ENCODE peak calls at places on chromosome 14, in nine cellular contexts. C, K, Z, L, O, H, R, B and U are unnamed samples.

GRCh38 chr14:92552066-92552465 is 38.5 kb downstream of the RIN3 start:
- DNase-seq in C (no peak), K (no peak), Z (no peak), L (no peak), O (no peak), H (no peak), R (no peak), B (no peak), U (no peak)

GRCh38 chr14:97931273-97931672 is 1134.1 kb downstream of the VRK1 start:
- DNase-seq in C (no peak), K (no peak), Z (no peak), L (no peak), O (no peak), H (no peak), R (no peak), B (no peak), U (no peak)

GRCh38 chr14:90301580-90302181 is 30.1 kb downstream of the NRDE2 start:
- DNase-seq in C (peak), K (peak), Z (peak), L (peak), O (peak), H (peak), R (peak), B (no peak), U (peak)

GRCh38 chr14:92981726-92982125 is 58.8 kb downstream of the CHGA start:
- DNase-seq in C (no peak), K (no peak), Z (no peak), L (no peak), O (no peak), H (no peak), R (no peak), B (no peak), U (no peak)

GRCh38 chr14:90419200-90419599 is 22.4 kb downstream of the CALM1 start:
- DNase-seq in C (no peak), K (no peak), Z (peak), L (peak), O (peak), H (no peak), R (peak), B (peak), U (peak)

GRCh38 chr14:102218688-102219087 is 79.0 kb downstream of the WDR20 start:
- DNase-seq in C (no peak), K (no peak), Z (no peak), L (no peak), O (no peak), H (no peak), R (no peak), B (no peak), U (no peak)

GRCh38 chr14:91419044-91419397 is 1.4 kb upstream of the CCDC88C start:
- DNase-seq in C (no peak), K (no peak), Z (no peak), L (no peak), O (no peak), H (no peak), R (no peak), B (no peak), U (no peak)

GRCh38 chr14:32620724-32621123 is 291.6 kb downstream of the AKAP6 start:
- DNase-seq in C (no peak), K (no peak), Z (peak), L (peak), O (no peak), H (no peak), R (peak), B (no peak), U (no peak)

GRCh38 chr14:63542231-63542999 is 762 bp downstream of the PPP2R5E start:
- DNase-seq in C (peak), K (peak), Z (no peak), L (no peak), O (peak), H (no peak), R (peak), B (no peak), U (peak)

GRCh38 chr14:68363401-68363800 is 429.5 kb downstream of the ZFP36L1 start:
- DNase-seq in C (no peak), K (peak), Z (no peak), L (no peak), O (no peak), H (no peak), R (no peak), B (peak), U (no peak)

GRCh38 chr14:50343424-50343823 is 31.3 kb downstream of the DMAC2L start:
- DNase-seq in C (no peak), K (no peak), Z (no peak), L (no peak), O (no peak), H (no peak), R (peak), B (no peak), U (no peak)

GRCh38 chr14:74918380-74918779 is 4.7 kb downstream of the RPS6KL1 start:
- DNase-seq in C (no peak), K (no peak), Z (no peak), L (no peak), O (no peak), H (no peak), R (no peak), B (no peak), U (no peak)

GRCh38 chr14:29442720-29443119 is 484.9 kb downstream of the PRKD1 start:
- DNase-seq in C (no peak), K (no peak), Z (peak), L (peak), O (peak), H (no peak), R (peak), B (no peak), U (peak)

GRCh38 chr14:75452900-75453816 is 25.3 kb downstream of the JDP2 start:
- DNase-seq in C (no peak), K (peak), Z (peak), L (peak), O (peak), H (peak), R (peak), B (no peak), U (peak)

GRCh38 chr14:73714656-73715081 is 485 bp upstream of the PNMA1 start:
- DNase-seq in C (no peak), K (no peak), Z (peak), L (no peak), O (no peak), H (no peak), R (peak), B (no peak), U (no peak)

GRCh38 chr14:94780536-94781404 is 10.9 kb upstream of the GSC start:
- DNase-seq in C (no peak), K (peak), Z (no peak), L (no peak), O (no peak), H (no peak), R (no peak), B (no peak), U (no peak)

GRCh38 chr14:71246539-71246938 is 339.3 kb downstream of the PCNX1 start:
- DNase-seq in C (no peak), K (no peak), Z (no peak), L (no peak), O (no peak), H (no peak), R (no peak), B (no peak), U (no peak)

GRCh38 chr14:64727551-64728071 is 23.4 kb downstream of the PLEKHG3 start:
- DNase-seq in C (no peak), K (no peak), Z (no peak), L (no peak), O (no peak), H (no peak), R (no peak), B (no peak), U (no peak)

GRCh38 chr14:35576856-35577255 is 42.9 kb downstream of the INSM2 start:
- DNase-seq in C (no peak), K (no peak), Z (no peak), L (no peak), O (no peak), H (no peak), R (no peak), B (no peak), U (no peak)

GRCh38 chr14:94761999-94762377 is 7.9 kb downstream of the GSC start:
- DNase-seq in C (no peak), K (no peak), Z (no peak), L (no peak), O (no peak), H (no peak), R (no peak), B (no peak), U (peak)

GRCh38 chr14:77014004-77014604 is 14.4 kb downstream of the IRF2BPL start:
- DNase-seq in C (no peak), K (peak), Z (peak), L (peak), O (peak), H (peak), R (peak), B (no peak), U (no peak)

GRCh38 chr14:54689928-54690327 is 123.0 kb downstream of the SAMD4A start:
- DNase-seq in C (no peak), K (no peak), Z (no peak), L (no peak), O (no peak), H (no peak), R (no peak), B (no peak), U (no peak)

GRCh38 chr14:100664841-100665425 is 61.8 kb upstream of the DLK1 start:
- DNase-seq in C (no peak), K (no peak), Z (peak), L (peak), O (no peak), H (no peak), R (peak), B (no peak), U (no peak)

GRCh38 chr14:99603471-99603933 is 505 bp downstream of the CCDC85C start:
- DNase-seq in C (no peak), K (peak), Z (peak), L (peak), O (peak), H (no peak), R (peak), B (no peak), U (peak)
- H3K9ac ChIP-seq in C (no peak), K (no peak), Z (no peak), L (no peak), O (no peak), H (peak), R (no peak), B (peak), U (no peak)

DNA sequence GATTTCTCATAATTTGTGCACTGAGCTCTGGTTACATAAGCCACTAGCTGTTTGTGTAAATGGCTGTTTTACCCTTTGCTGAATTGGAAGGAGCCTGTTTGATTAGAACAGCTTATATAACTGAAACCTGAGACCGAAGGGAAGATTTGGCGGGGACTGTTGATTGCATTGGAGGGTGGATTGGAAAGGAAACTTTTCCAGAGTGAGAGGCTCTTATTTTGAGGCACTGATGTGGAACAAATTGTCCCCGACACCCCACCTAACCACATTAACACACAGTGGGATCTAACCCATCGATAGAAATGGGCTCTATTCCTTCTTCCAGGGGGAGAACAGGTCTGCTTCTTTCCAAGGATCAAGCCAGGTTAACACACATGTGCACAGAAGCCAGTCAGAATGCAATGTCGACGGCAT is 51.7 kb downstream of the TMEM30B start:
- DNase-seq in C (no peak), K (peak), Z (no peak), L (no peak), O (no peak), H (peak), R (no peak), B (no peak), U (no peak)
- H2AFZ ChIP-seq in C (no peak), K (no peak), Z (peak), L (no peak), O (no peak), H (no peak), R (no peak), B (no peak), U (no peak)

DNA sequence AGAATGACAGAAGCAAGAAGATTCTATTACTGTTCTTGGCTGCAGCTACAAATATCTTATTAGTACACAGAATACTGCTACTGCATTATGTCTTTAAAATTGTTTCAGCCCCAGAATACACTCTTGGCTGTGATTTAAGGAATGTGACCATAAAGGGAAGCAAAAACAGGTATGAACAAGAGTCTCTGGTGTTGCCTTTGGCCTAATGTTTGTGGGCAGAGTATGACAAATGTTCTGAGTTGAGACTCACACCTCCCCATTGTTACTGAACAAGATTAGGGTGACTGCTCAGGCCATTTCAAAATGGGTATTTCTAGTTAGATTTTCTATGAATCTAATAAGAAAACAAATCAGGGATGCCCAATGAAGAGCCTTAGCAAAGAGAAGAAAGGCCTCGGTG is 28.5 kb downstream of the TTC6 start:
- DNase-seq in C (no peak), K (no peak), Z (no peak), L (peak), O (no peak), H (no peak), R (peak), B (no peak), U (peak)
- H3K9ac ChIP-seq in C (no peak), K (no peak), Z (no peak), L (no peak), O (no peak), H (no peak), R (no peak), B (no peak), U (peak)

GRCh38 chr14:24398943-24399801 is at the start of gene NYNRIN:
- DNase-seq in C (no peak), K (peak), Z (peak), L (peak), O (peak), H (no peak), R (peak), B (no peak), U (no peak)

GRCh38 chr14:24397639-24398297 is 1.0 kb upstream of the NYNRIN start:
- DNase-seq in C (no peak), K (peak), Z (no peak), L (no peak), O (peak), H (no peak), R (no peak), B (no peak), U (no peak)

GRCh38 chr14:24398298-24398942 is 383 bp upstream of the NYNRIN start:
- DNase-seq in C (no peak), K (peak), Z (no peak), L (no peak), O (peak), H (no peak), R (no peak), B (no peak), U (no peak)

GRCh38 chr14:24394275-24394674 is 4.5 kb upstream of the NYNRIN start:
- DNase-seq in C (no peak), K (no peak), Z (no peak), L (no peak), O (no peak), H (no peak), R (no peak), B (peak), U (no peak)

DNA sequence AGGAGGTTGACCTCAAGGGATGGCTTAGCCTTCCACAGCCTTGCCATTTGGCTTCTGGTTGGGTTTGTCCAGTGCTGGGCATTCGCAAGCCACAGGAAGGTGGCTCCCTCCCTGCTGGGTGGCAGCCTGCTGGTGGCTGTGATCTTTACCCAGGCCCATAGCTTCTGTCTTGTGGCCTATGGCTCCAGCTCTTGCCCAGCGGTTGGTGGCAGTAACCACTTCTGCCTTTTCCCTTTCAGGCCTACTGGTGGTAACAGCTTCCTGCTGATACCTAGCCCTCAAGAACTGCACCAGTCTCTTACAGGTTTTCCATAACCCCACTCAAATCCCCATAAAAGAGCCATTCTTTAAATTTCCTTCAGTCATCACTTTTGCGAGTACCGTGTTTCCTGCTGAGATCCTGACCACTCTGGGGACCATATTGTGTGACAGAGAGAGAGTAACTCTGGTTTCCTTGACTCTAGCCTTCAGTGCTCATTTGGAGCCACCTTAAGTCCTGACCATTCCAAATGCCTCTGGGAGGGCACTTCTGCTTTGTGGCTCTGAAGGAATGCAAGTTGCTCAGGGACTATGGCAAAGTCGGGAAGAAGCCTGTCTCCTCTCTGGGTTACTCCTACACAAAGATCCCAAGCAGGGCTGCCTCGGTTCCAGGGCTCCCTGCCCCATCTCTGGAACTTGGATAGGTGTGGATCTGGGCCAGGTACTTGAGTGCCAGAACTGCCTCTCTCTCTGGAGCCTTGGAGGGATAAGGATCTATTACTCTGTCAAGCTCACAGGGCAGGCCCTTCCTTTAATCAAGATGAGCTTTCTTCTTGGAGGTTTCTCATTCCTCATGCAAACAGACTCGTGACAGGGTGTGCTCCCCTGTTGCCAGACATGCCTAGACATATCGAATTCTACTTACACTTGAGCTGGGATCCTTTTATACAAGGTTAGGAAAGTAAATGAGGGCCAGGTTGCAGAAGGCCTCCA is 2.9 kb upstream of the NYNRIN start:
- DNase-seq in C (peak), K (no peak), Z (no peak), L (peak), O (no peak), H (no peak), R (peak), B (no peak), U (peak)
- H2AFZ ChIP-seq in C (no peak), K (no peak), Z (peak), L (no peak), O (no peak), H (no peak), R (no peak), B (no peak), U (peak)

GRCh38 chr14:40122978-40123648 is 690.9 kb upstream of the FBXO33 start:
- DNase-seq in C (no peak), K (no peak), Z (no peak), L (peak), O (no peak), H (no peak), R (peak), B (peak), U (no peak)
- H3K9ac ChIP-seq in C (no peak), K (no peak), Z (no peak), L (no peak), O (no peak), H (no peak), R (no peak), B (no peak), U (no peak)

GRCh38 chr14:38105106-38105702 is 102.5 kb upstream of the SSTR1 start:
- DNase-seq in C (no peak), K (no peak), Z (no peak), L (no peak), O (no peak), H (no peak), R (no peak), B (no peak), U (no peak)

GRCh38 chr14:38103542-38104225 is 104.0 kb upstream of the SSTR1 start:
- DNase-seq in C (no peak), K (no peak), Z (no peak), L (no peak), O (no peak), H (no peak), R (no peak), B (no peak), U (no peak)

GRCh38 chr14:38108681-38109080 is 99.0 kb upstream of the SSTR1 start:
- DNase-seq in C (no peak), K (no peak), Z (peak), L (peak), O (no peak), H (no peak), R (peak), B (no peak), U (no peak)

GRCh38 chr14:38110258-38110657 is 97.4 kb upstream of the SSTR1 start:
- DNase-seq in C (no peak), K (no peak), Z (no peak), L (no peak), O (no peak), H (no peak), R (no peak), B (no peak), U (no peak)

DNA sequence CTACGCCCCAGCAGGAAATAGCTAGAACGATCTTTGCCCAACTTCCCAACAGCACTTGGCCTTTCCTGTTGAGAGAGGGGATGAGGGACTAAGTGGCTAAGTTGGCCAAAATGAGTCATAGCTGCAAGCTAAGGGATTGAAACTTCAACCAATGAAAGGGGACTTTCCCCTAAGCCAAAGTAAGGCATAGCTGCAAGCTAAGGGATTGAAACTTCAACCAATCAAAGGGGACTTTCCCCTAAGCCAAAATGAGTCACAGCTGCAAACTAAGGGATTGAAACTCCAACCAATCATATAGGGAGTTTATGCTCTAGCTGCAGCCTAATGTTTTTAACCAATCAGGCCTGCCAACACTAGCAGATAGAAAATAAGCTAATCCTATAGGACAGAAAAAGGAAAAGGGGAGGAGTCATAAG is 100.5 kb upstream of the SSTR1 start:
- DNase-seq in C (no peak), K (no peak), Z (peak), L (no peak), O (no peak), H (no peak), R (no peak), B (no peak), U (no peak)
- H2AFZ ChIP-seq in C (no peak), K (no peak), Z (peak), L (no peak), O (no peak), H (no peak), R (no peak), B (no peak), U (no peak)